ENCODE peak calls at places on chromosomes 7 and 10, in seven cellular contexts. V is astrocyte, E is PC-3, T is MM.1S, I is mammary epithelial cell, A is HepG2, C is fibroblast of lung. F is an unnamed sample.

GRCh38 chr10:28845009-28845682 is 167.8 kb downstream of the BAMBI start:
- DNase-seq in V (peak; percentile 88), E (no peak), T (no peak), I (no peak), A (no peak), C (peak; percentile 81), F (no peak)

GRCh38 chr10:43371418-43371817 is at the start of gene FXYD4:
- DNase-seq in V (no peak), E (no peak), T (no peak), I (no peak), A (no peak), C (no peak), F (peak; percentile 76)

GRCh38 chr7:80095545-80095944 is 39.1 kb upstream of the GNAI1 start:
- DNase-seq in V (no peak), E (peak; percentile 45), T (peak; percentile 42), I (no peak), A (no peak), C (peak; percentile 57), F (no peak)

GRCh38 chr7:16695621-16696237 is 49.7 kb downstream of the BZW2 start:
- DNase-seq in V (peak; percentile 44), E (peak; percentile 80), T (peak; percentile 30), I (peak; percentile 47), A (peak; percentile 40), C (peak; percentile 72), F (peak; percentile 55)

GRCh38 chr7:80721880-80722595 is 83.6 kb downstream of the CD36 start:
- DNase-seq in V (peak; percentile 88), E (peak; percentile 72), T (no peak), I (peak; percentile 76), A (no peak), C (peak; percentile 93), F (no peak)

GRCh38 chr7:151083071-151083823 is at the start of gene TMUB1:
- DNase-seq in V (no peak), E (peak; percentile 49), T (peak; percentile 79), I (peak; percentile 35), A (peak; percentile 50), C (no peak), F (peak; percentile 86)

GRCh38 chr10:71805776-71806705 is 32.7 kb upstream of the VSIR start:
- DNase-seq in V (no peak), E (no peak), T (no peak), I (no peak), A (no peak), C (no peak), F (peak; percentile 84)

GRCh38 chr7:30163231-30163894 is 28.6 kb downstream of the MTURN start:
- DNase-seq in V (no peak), E (no peak), T (peak; percentile 51), I (peak; percentile 87), A (peak; percentile 10), C (no peak), F (no peak)

GRCh38 chr7:116441534-116441933 is 58.0 kb upstream of the CAV2 start:
- DNase-seq in V (no peak), E (no peak), T (no peak), I (no peak), A (no peak), C (no peak), F (no peak)

GRCh38 chr7:103336781-103337180 is 7.8 kb downstream of the DNAJC2 start:
- DNase-seq in V (no peak), E (no peak), T (no peak), I (no peak), A (no peak), C (no peak), F (no peak)

GRCh38 chr10:17062493-17063487 is 66.8 kb downstream of the CUBN start:
- DNase-seq in V (peak; percentile 92), E (peak; percentile 81), T (no peak), I (peak; percentile 94), A (peak; percentile 76), C (peak; percentile 85), F (no peak)

GRCh38 chr10:101330236-101331225 is 23.4 kb upstream of the BTRC start:
- DNase-seq in V (peak; percentile 89), E (no peak), T (no peak), I (peak; percentile 71), A (no peak), C (peak; percentile 18), F (no peak)

GRCh38 chr10:79407811-79408795 is 37.3 kb downstream of the ZCCHC24 start:
- DNase-seq in V (peak; percentile 44), E (no peak), T (no peak), I (no peak), A (no peak), C (peak; percentile 76), F (no peak)

GRCh38 chr7:87853237-87853864 is 22.8 kb downstream of the SLC25A40 start:
- DNase-seq in V (no peak), E (peak; percentile 62), T (no peak), I (peak; percentile 67), A (no peak), C (peak; percentile 39), F (no peak)

GRCh38 chr10:78025685-78026364 is 3.5 kb downstream of the POLR3A start:
- DNase-seq in V (peak; percentile 59), E (peak; percentile 100), T (no peak), I (peak; percentile 77), A (no peak), C (peak; percentile 31), F (no peak)

GRCh38 chr10:12348341-12348869 is 942 bp upstream of the CAMK1D start:
- DNase-seq in V (no peak), E (no peak), T (no peak), I (no peak), A (no peak), C (no peak), F (peak; percentile 50)

GRCh38 chr7:121798896-121799295 is 74.1 kb upstream of the PTPRZ1 start:
- DNase-seq in V (peak; percentile 19), E (no peak), T (peak; percentile 56), I (peak; percentile 64), A (no peak), C (no peak), F (no peak)

GRCh38 chr7:148334959-148335577 is 255.5 kb upstream of the C7orf33 start:
- DNase-seq in V (peak; percentile 3), E (peak; percentile 41), T (no peak), I (peak; percentile 78), A (no peak), C (no peak), F (no peak)

GRCh38 chr7:158133515-158134271 is 453.9 kb downstream of the PTPRN2 start:
- DNase-seq in V (no peak), E (no peak), T (no peak), I (no peak), A (no peak), C (no peak), F (no peak)

GRCh38 chr7:84073476-84073875 is 121.1 kb downstream of the SEMA3A start:
- DNase-seq in V (peak; percentile 53), E (no peak), T (no peak), I (no peak), A (peak; percentile 44), C (peak; percentile 91), F (no peak)

GRCh38 chr7:98126311-98127142 is 19.9 kb downstream of the LMTK2 start:
- DNase-seq in V (no peak), E (peak; percentile 24), T (no peak), I (no peak), A (peak; percentile 24), C (no peak), F (no peak)
- H3K9ac ChIP-seq in V (no peak overlapping the region), E (no peak overlapping the region), T (no peak overlapping the region), I (no peak overlapping the region), A (no peak overlapping the region), C (no peak overlapping the region), F (no peak overlapping the region)

GRCh38 chr7:106063039-106063438 is 49.1 kb downstream of the SYPL1 start:
- DNase-seq in V (no peak), E (no peak), T (no peak), I (no peak), A (no peak), C (no peak), F (peak; percentile 34)

GRCh38 chr7:106062521-106062931 is 49.6 kb downstream of the SYPL1 start:
- DNase-seq in V (no peak), E (peak; percentile 22), T (no peak), I (peak; percentile 82), A (no peak), C (no peak), F (peak; percentile 28)

GRCh38 chr7:106060394-106060920 is 51.7 kb downstream of the SYPL1 start:
- DNase-seq in V (no peak), E (no peak), T (no peak), I (no peak), A (no peak), C (no peak), F (no peak)

GRCh38 chr7:106062006-106062405 is 50.1 kb downstream of the SYPL1 start:
- DNase-seq in V (no peak), E (peak; percentile 43), T (no peak), I (peak; percentile 58), A (no peak), C (no peak), F (peak; percentile 19)

GRCh38 chr7:106061301-106061979 is 50.7 kb downstream of the SYPL1 start:
- DNase-seq in V (no peak), E (no peak), T (peak; percentile 9), I (no peak), A (no peak), C (no peak), F (no peak)
- H3K4me1 ChIP-seq in V (peaks cover 18% of the 10 kb centered on the region), E (peaks cover 68% of the 10 kb centered on the region), T (peaks cover 8% of the 10 kb centered on the region), I (peaks cover 81% of the 10 kb centered on the region), A (peaks cover 78% of the 10 kb centered on the region), C (peaks cover 8% of the 10 kb centered on the region), F (peaks cover 11% of the 10 kb centered on the region)

GRCh38 chr7:111363099-111363498 is 199.2 kb downstream of the IMMP2L start:
- DNase-seq in V (peak; percentile 38), E (no peak), T (no peak), I (no peak), A (no peak), C (peak; percentile 41), F (no peak)
- H3K9ac ChIP-seq in V (peak overlapping the region; percentile 5), E (no peak overlapping the region), T (no peak overlapping the region), I (no peak overlapping the region), A (no peak overlapping the region), C (no peak overlapping the region), F (no peak overlapping the region)

DNA sequence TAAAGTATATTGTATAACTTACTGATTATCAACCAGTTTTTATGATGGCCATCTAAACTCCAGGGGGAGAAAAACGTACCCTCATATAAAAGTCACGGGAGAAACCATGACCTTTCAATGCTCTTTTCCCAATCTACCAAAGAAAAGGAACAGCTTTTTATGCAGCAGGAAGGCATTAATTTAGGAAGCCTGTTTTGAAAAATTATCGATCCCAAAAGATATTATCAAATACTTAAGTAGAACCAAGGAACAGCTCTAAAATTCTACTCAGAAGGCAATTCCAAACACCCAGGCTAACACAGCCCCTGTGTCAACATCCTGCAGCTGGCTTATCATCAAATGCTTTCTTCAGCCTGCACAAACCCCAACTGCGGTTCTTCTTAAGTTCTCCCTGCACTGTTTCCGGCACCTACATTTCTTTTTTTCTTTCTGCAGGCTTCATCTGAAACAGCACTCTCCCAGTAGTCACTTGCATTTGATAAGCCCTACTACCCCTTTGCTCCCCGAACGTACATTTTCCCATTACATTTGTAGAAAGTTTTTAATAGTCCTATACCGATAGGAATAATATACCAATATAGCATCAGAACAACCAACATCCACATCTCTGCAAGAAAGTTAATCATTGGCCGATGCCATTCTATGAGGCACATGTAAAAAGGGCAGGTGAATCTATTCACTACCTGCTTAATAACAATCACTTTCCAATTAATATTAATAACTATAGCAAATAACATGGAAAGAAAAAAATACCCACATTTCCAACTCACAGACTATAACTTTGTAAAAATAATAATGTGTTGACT is 47.9 kb downstream of the PIP4K2A start:
- DNase-seq in V (no peak), E (no peak), T (no peak), I (no peak), A (peak; percentile 18), C (peak; percentile 57), F (no peak)
- H3K4me1 ChIP-seq in V (no peaks in the 10 kb centered on the region), E (no peaks in the 10 kb centered on the region), T (no peaks in the 10 kb centered on the region), I (no peaks in the 10 kb centered on the region), A (peaks cover 58% of the 10 kb centered on the region), C (peaks cover 4% of the 10 kb centered on the region), F (no peaks in the 10 kb centered on the region)